ENCODE peak calls at places on chromosomes 12 and 14, in six cellular contexts. H, T, A, S, C and L are unnamed samples. For H3K4me1, the result is how much of the 10 kb centered on the place peaks cover.

GRCh38 chr12:83389237-83389996 is 702.7 kb downstream of the TMTC2 start:
- DNase-seq in C (no peak), A (no peak), T (peak), H (no peak), S (no peak), L (peak)

GRCh38 chr14:68181395-68182326 is 362.1 kb downstream of the RAD51B start:
- DNase-seq in H (no peak), A (peak), S (no peak), T (no peak), C (peak), L (no peak)

GRCh38 chr14:93788557-93789365 is 476 bp upstream of the PRIMA1 start:
- DNase-seq in A (no peak), H (no peak), S (peak), C (peak), T (no peak), L (no peak)

GRCh38 chr14:50233335-50234250 is 2.2 kb upstream of the SOS2 start:
- DNase-seq in T (no peak), S (no peak), A (no peak), C (no peak), H (no peak), L (no peak)

GRCh38 chr12:108129017-108129812 is at the start of gene WSCD2:
- DNase-seq in T (peak), H (no peak), S (peak), A (no peak), C (peak), L (peak)

GRCh38 chr12:33678221-33678964 is 238.8 kb upstream of the SYT10 start:
- DNase-seq in T (no peak), A (no peak), H (no peak), C (no peak), S (no peak), L (no peak)

GRCh38 chr12:115574831-115575230 is 702.7 kb downstream of the MED13L start:
- DNase-seq in T (no peak), H (no peak), S (no peak), C (no peak), A (no peak), L (no peak)

GRCh38 chr14:76937181-76938091 is 91.1 kb downstream of the IRF2BPL start:
- DNase-seq in T (peak), S (peak), C (peak), H (no peak), A (peak), L (no peak)

GRCh38 chr12:34398366-34398705 is 376.0 kb downstream of the ALG10 start:
- DNase-seq in H (no peak), C (no peak), T (peak), A (no peak), S (peak), L (no peak)

GRCh38 chr14:67819563-67820411 is at the start of gene RAD51B:
- DNase-seq in T (peak), A (peak), H (peak), C (peak), S (peak), L (peak)

GRCh38 chr14:65131176-65131765 is 29.0 kb upstream of the MAX start:
- DNase-seq in H (no peak), A (peak), C (peak), T (no peak), S (no peak), L (no peak)

GRCh38 chr14:93332853-93333630 is at the start of gene BTBD7:
- DNase-seq in C (peak), T (peak), H (peak), S (peak), A (peak), L (peak)

GRCh38 chr14:68593806-68594536 is 198.9 kb downstream of the ZFP36L1 start:
- DNase-seq in C (no peak), A (peak), T (no peak), H (no peak), S (no peak), L (no peak)

GRCh38 chr14:103126088-103126872 is 3.0 kb downstream of the TNFAIP2 start:
- DNase-seq in H (no peak), S (peak), C (no peak), T (peak), A (no peak), L (no peak)

GRCh38 chr14:22039938-22040780 is 366.5 kb upstream of the OR4E1 start:
- DNase-seq in A (no peak), C (peak), T (peak), S (no peak), H (peak), L (peak)

GRCh38 chr14:92785601-92786426 is 8.3 kb upstream of the GOLGA5 start:
- DNase-seq in S (peak), H (no peak), T (peak), A (peak), C (peak), L (no peak)

GRCh38 chr14:31479026-31479425 is 8.8 kb downstream of the GPR33 start:
- DNase-seq in H (no peak), A (no peak), S (no peak), C (no peak), T (no peak), L (no peak)

GRCh38 chr12:116520801-116521471 is 38.2 kb upstream of the MAP1LC3B2 start:
- DNase-seq in S (no peak), C (peak), T (no peak), A (peak), H (no peak), L (no peak)

GRCh38 chr12:89679631-89680030 is 29.0 kb downstream of the ATP2B1 start:
- DNase-seq in S (no peak), T (no peak), C (no peak), H (no peak), A (no peak), L (no peak)

GRCh38 chr14:50714452-50715073 is 46.5 kb upstream of the SAV1 start:
- DNase-seq in C (peak), S (no peak), T (peak), A (peak), H (peak), L (peak)

GRCh38 chr14:90570463-90570860 is 173.6 kb downstream of the CALM1 start:
- DNase-seq in T (no peak), C (no peak), A (no peak), H (no peak), S (no peak), L (no peak)

GRCh38 chr14:101404426-101405170 is 156.7 kb upstream of the DIO3 start:
- DNase-seq in S (no peak), T (no peak), C (no peak), A (no peak), H (no peak), L (no peak)

GRCh38 chr12:101690544-101691118 is 6.8 kb upstream of the CHPT1 start:
- DNase-seq in S (no peak), A (no peak), H (no peak), T (no peak), C (no peak), L (no peak)

GRCh38 chr12:25313591-25313990 is 62.9 kb upstream of the KRAS start:
- DNase-seq in A (no peak), C (peak), S (no peak), T (no peak), H (no peak), L (no peak)

GRCh38 chr12:72510772-72511171 is 238.6 kb downstream of the TRHDE start:
- DNase-seq in S (no peak), C (no peak), H (no peak), A (no peak), T (no peak), L (no peak)

GRCh38 chr14:53955671-53956426 is 776 bp downstream of the BMP4 start:
- DNase-seq in C (peak), S (peak), H (no peak), A (peak), T (peak), L (no peak)

GRCh38 chr14:102208741-102209140 is 69.0 kb downstream of the WDR20 start:
- DNase-seq in S (no peak), A (no peak), C (no peak), H (no peak), T (no peak), L (no peak)

GRCh38 chr12:89261982-89262381 is 90.3 kb downstream of the DUSP6 start:
- DNase-seq in C (no peak), T (no peak), S (no peak), H (no peak), A (peak), L (no peak)

GRCh38 chr14:79404874-79405273 is 806.4 kb downstream of the DIO2 start:
- DNase-seq in A (peak), S (no peak), C (no peak), H (no peak), T (no peak), L (no peak)

GRCh38 chr12:7146906-7147305 is 16.7 kb downstream of the CLSTN3 start:
- DNase-seq in H (no peak), T (no peak), A (no peak), C (no peak), S (no peak), L (no peak)

GRCh38 chr12:95918194-95918993 is 24.0 kb downstream of the CCDC38 start:
- DNase-seq in A (peak), S (no peak), T (peak), C (peak), H (peak), L (peak)

GRCh38 chr12:78209851-78210493 is 379.3 kb downstream of the NAV3 start:
- DNase-seq in T (no peak), H (no peak), C (peak), A (peak), S (no peak), L (no peak)

GRCh38 chr14:96357216-96357615 is 5.9 kb downstream of the ATG2B start:
- DNase-seq in H (no peak), S (no peak), C (no peak), A (no peak), T (no peak), L (no peak)

GRCh38 chr12:98895086-98895651 is 250.1 kb downstream of the APAF1 start:
- DNase-seq in C (no peak), A (no peak), T (peak), S (no peak), H (no peak), L (no peak)

GRCh38 chr12:77005699-77006098 is 59.7 kb downstream of the E2F7 start:
- DNase-seq in T (no peak), H (no peak), C (no peak), A (no peak), S (no peak), L (no peak)

GRCh38 chr12:96061864-96062453 is 26.6 kb upstream of the LTA4H start:
- DNase-seq in T (peak), H (peak), A (peak), C (peak), S (peak), L (peak)

GRCh38 chr12:16062611-16063010 is 151.5 kb downstream of the DERA start:
- DNase-seq in C (peak), S (no peak), A (no peak), H (no peak), T (no peak), L (no peak)
- H3K27ac ChIP-seq in C (no peak), S (no peak), A (no peak), H (no peak), T (no peak), L (no peak)

GRCh38 chr12:124756151-124756550 is 107.5 kb downstream of the SCARB1 start:
- DNase-seq in C (no peak), A (no peak), T (no peak), H (no peak), S (no peak), L (no peak)
- H3K4me1 ChIP-seq in C (under half), A (under half), T (half or more), H (under half), S (under half), L (under half)

DNA sequence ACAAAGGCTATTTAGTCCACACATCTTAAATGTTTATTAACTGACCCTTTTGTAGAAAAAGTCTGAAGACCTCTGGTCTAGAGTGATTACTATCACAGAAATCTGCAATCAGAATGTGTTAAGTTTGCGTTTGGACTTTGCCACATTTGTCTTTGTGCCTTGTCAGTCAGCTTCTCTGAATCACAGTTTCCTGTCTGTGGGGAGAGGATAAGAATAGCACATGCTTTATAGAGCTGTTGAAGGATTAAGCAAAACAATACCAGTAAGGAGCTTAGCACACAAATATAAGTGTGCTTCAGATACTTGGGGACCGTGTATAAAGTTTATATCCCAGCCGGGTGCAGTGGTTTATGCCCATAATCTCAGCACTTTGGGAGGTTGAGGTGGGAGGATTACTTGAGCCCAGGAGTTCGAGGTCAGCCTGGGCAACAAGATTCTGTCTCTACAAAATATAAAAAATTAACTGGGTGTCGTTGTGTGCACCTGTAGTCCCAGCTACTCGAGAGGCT is 63.0 kb upstream of the BTG1 start:
- DNase-seq in S (no peak), T (no peak), H (peak), A (peak), C (peak), L (peak)
- H3K27ac ChIP-seq in S (no peak), T (no peak), H (peak), A (no peak), C (peak), L (peak)

GRCh38 chr12:120247183-120247582 is 18.3 kb downstream of the PXN start:
- DNase-seq in T (peak), C (no peak), H (no peak), A (no peak), S (no peak), L (no peak)

GRCh38 chr12:120252071-120252906 is 13.2 kb downstream of the PXN start:
- DNase-seq in A (no peak), H (peak), T (no peak), S (no peak), C (no peak), L (no peak)

GRCh38 chr12:120247621-120248030 is 17.9 kb downstream of the PXN start:
- DNase-seq in H (no peak), S (no peak), C (peak), A (peak), T (no peak), L (no peak)

GRCh38 chr12:120249266-120249874 is 16.2 kb downstream of the PXN start:
- DNase-seq in C (no peak), H (no peak), T (no peak), S (no peak), A (no peak), L (no peak)

GRCh38 chr12:120249875-120250795 is 15.4 kb downstream of the PXN start:
- DNase-seq in H (peak), S (no peak), T (peak), A (no peak), C (peak), L (no peak)
- H3K4me1 ChIP-seq in H (half or more), S (under half), T (under half), A (under half), C (half or more), L (under half)

DNA sequence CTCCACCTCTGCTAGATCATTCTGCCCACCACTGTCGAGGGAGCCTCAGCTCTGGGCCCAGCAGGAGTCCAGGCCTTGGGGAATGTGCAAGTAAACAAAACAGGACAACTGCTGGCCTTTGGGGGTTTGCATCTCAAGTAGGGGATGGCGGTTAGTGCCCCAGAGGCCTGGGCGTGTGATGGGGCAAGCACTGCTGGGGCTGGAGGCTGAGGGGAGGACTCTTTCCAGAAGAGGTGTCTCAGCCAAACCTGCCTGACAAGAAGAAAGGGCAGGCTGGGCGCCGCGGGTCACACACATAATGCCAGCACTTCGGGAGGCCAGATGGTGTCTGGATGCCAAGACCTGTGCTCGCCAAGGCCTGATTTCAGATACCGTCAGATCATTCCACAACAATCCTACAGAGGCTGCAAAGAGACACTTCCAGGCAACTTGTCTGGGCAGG is 8.6 kb upstream of the ALDH2 start:
- DNase-seq in T (peak), H (no peak), S (no peak), C (no peak), A (no peak), L (no peak)
- H3K27ac ChIP-seq in T (peak), H (no peak), S (no peak), C (no peak), A (no peak), L (no peak)

GRCh38 chr12:112380663-112381420 is 1.4 kb downstream of the HECTD4 start:
- DNase-seq in S (no peak), H (no peak), A (no peak), T (no peak), C (peak), L (no peak)
- H3K4me1 ChIP-seq in S (under half), H (under half), A (under half), T (under half), C (under half), L (under half)

DNA sequence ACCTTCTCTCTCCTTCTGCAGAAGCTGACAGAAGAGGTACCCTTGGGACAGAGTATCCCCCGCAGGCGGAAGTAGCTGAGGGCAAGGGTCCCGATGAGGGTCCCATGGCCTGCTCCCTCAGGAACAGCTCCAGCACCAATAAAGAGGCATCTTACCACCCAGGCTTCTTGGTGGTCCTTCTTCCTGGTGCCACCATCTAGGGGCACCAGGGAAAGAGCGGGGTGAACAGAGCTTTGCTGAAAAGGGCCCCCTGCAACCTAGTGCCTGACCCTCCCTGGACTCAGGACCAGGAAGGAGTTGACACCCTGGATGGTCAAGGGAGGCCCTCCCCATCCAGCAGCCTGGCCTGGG is 591 bp upstream of the IRF9 start:
- DNase-seq in H (no peak), A (no peak), T (no peak), C (no peak), S (no peak), L (no peak)
- H3K27ac ChIP-seq in H (peak), A (peak), T (peak), C (no peak), S (peak), L (peak)

DNA sequence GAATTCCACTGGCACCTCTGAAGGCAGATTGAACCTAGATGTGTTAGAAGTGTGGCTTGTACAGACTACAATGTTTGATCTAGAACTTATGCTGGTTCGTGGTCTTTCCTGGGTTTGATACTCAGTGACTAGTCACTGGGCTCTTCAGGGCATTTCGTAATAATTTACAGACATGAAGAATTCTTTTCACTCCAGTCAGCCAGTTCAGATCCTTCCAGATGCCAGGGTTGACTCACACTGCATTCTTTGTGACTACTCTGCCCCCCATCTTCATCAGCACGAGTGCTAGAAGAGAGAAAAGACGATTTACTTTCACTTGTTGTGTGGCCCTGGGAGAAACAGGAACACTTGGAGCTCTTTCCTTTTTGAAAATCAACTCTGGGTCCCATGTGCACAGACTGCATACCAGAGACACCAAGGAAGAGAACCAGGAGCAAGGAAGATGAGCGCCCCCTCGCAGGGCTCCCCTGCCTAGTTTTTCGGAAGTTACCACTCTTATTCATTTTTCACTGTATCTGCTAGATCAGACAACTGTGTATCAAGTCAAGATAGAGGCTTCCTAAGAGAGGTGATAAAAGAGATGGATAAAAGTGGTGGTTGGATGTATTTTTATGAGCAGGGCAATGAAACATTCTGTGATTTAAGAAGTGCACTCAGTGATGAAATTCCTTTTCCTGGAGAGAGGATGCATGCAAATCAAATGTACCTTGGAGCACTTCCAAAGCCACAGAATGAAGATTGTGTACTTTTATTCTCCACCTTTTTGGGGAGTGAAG is 33.5 kb upstream of the EVL start:
- DNase-seq in C (peak), A (peak), T (no peak), H (no peak), S (no peak), L (no peak)
- H3K4me1 ChIP-seq in C (half or more), A (under half), T (under half), H (under half), S (under half), L (under half)

GRCh38 chr14:25887251-25887908 is 710.5 kb downstream of the NOVA1 start:
- DNase-seq in T (no peak), A (no peak), S (no peak), H (no peak), C (peak), L (no peak)
- H3K27ac ChIP-seq in T (no peak), A (no peak), S (no peak), H (no peak), C (no peak), L (no peak)

DNA sequence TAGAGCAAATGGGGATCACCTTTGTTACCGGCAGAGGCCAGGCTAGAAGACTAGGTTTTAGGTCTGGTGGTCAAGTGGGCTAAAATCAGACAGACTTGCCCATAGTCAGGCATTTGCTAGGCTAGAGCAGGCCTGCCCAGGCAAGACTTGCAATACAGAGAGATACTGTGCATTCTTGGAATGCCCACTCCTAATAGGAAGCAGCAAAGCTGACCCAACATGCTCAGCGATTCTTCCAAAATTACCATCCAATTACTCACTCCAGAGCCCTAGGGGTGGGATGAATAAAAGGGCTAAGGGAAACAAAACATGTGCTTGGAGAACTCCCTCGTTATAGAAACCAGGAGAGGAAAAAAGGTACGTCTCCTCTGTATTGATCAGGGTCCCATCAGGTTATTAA is 187.8 kb upstream of the AMIGO2 start:
- DNase-seq in T (no peak), A (no peak), S (no peak), C (peak), H (no peak), L (no peak)
- H3K4me1 ChIP-seq in T (under half), A (under half), S (under half), C (under half), H (under half), L (under half)